ENCODE peak calls at places on chromosomes 6 and 20, in nine cellular contexts. M is fibroblast of mammary gland, C is GM13976, J is ovary, L is endodermal cell, B is neural progenitor cell, I is GM13977, T is cardiac fibroblast, V is RWPE1. Q is an unnamed sample.
A peak's percentile ranks its signal among the peaks of the same experiment; 100 is the strongest.

GRCh38 chr6:53390010-53390409 is 41.3 kb upstream of the ELOVL5 start:
- DNase-seq in V (no peak), T (no peak), L (no peak), J (no peak), I (no peak), M (no peak), C (no peak), B (no peak), Q (no peak)

GRCh38 chr6:27280064-27280539 is 32.0 kb downstream of the POM121L2 start:
- DNase-seq in I (peak; percentile 45), T (peak; percentile 78), B (peak; percentile 63), L (peak; percentile 85), C (peak; percentile 55), M (peak; percentile 63), V (no peak), J (peak; percentile 14), Q (peak; percentile 73)

GRCh38 chr20:50374541-50375078 is 135.6 kb upstream of the PTPN1 start:
- DNase-seq in L (no peak), J (no peak), M (no peak), T (no peak), B (no peak), V (no peak), C (no peak), I (no peak), Q (no peak)

GRCh38 chr6:155349129-155349528 is 34.8 kb upstream of the TFB1M start:
- DNase-seq in M (peak; percentile 51), L (no peak), V (no peak), I (no peak), C (no peak), T (peak; percentile 35), B (no peak), J (no peak), Q (no peak)

GRCh38 chr20:11766961-11767360 is 150.7 kb upstream of the BTBD3 start:
- DNase-seq in V (no peak), C (no peak), L (no peak), B (no peak), J (no peak), I (no peak), T (peak; percentile 15), M (no peak), Q (no peak)

GRCh38 chr20:33789109-33789857 is 21.9 kb upstream of the CHMP4B start:
- DNase-seq in V (peak; percentile 100), L (no peak), T (peak; percentile 98), I (no peak), J (peak; percentile 22), C (no peak), B (no peak), M (peak; percentile 97), Q (peak; percentile 93)

GRCh38 chr6:55212147-55212546 is 37.8 kb downstream of the HCRTR2 start:
- DNase-seq in C (no peak), I (no peak), L (no peak), B (no peak), T (peak; percentile 5), J (no peak), M (no peak), V (peak; percentile 42), Q (no peak)

GRCh38 chr6:11730645-11731044 is 48.0 kb downstream of the ADTRP start:
- DNase-seq in C (peak; percentile 47), M (no peak), L (no peak), B (no peak), T (no peak), V (no peak), J (no peak), I (peak; percentile 56), Q (no peak)

GRCh38 chr6:21750479-21751018 is 157.0 kb downstream of the SOX4 start:
- DNase-seq in M (no peak), L (no peak), V (no peak), I (no peak), J (no peak), B (no peak), T (no peak), C (no peak), Q (no peak)

GRCh38 chr6:137181876-137182653 is 8.6 kb upstream of the IL22RA2 start:
- DNase-seq in B (no peak), M (no peak), I (no peak), C (no peak), J (no peak), T (no peak), V (no peak), L (no peak), Q (no peak)

GRCh38 chr6:53142810-53143209 is 5.8 kb downstream of the GCM1 start:
- DNase-seq in B (no peak), M (no peak), T (no peak), I (no peak), J (no peak), L (no peak), C (no peak), V (no peak), Q (no peak)

GRCh38 chr6:44161997-44162338 is 3.3 kb downstream of the CAPN11 start:
- DNase-seq in B (no peak), T (peak; percentile 77), C (no peak), J (no peak), V (peak; percentile 64), I (no peak), M (peak; percentile 66), L (no peak), Q (no peak)

GRCh38 chr6:112357801-112358200 is 10.7 kb downstream of the RFPL4B start:
- DNase-seq in V (no peak), I (no peak), M (peak; percentile 78), J (no peak), C (no peak), B (no peak), L (no peak), T (peak; percentile 81), Q (no peak)

GRCh38 chr6:44002591-44003344 is 124.5 kb downstream of the MRPL14 start:
- DNase-seq in I (peak; percentile 78), T (peak; percentile 42), M (peak; percentile 50), L (peak; percentile 92), C (peak; percentile 82), V (peak; percentile 27), J (peak; percentile 51), B (peak; percentile 88), Q (peak; percentile 91)

GRCh38 chr6:11804706-11805105 is 26.1 kb upstream of the ADTRP start:
- DNase-seq in B (no peak), T (no peak), M (no peak), J (no peak), C (no peak), V (no peak), L (peak; percentile 52), I (no peak), Q (no peak)

GRCh38 chr20:44012466-44013226 is 98.0 kb downstream of the TOX2 start:
- DNase-seq in M (no peak), J (no peak), V (no peak), B (no peak), C (no peak), I (no peak), L (peak; percentile 15), T (no peak), Q (no peak)

GRCh38 chr20:14801591-14802325 is 464.3 kb upstream of the FLRT3 start:
- DNase-seq in M (no peak), J (no peak), T (no peak), I (no peak), V (no peak), C (no peak), B (no peak), L (no peak), Q (no peak)

GRCh38 chr20:18190466-18191233 is 53.0 kb downstream of the KAT14 start:
- DNase-seq in C (no peak), L (peak; percentile 61), J (no peak), V (no peak), B (no peak), T (no peak), M (no peak), I (no peak), Q (no peak)
- TF ChIP-seq CTCF in C (no peak), L (peak; percentile 65), J (no peak), V (no peak), B (peak; percentile 30), T (no peak), M (no peak), I (no peak), Q (no peak)

DNA sequence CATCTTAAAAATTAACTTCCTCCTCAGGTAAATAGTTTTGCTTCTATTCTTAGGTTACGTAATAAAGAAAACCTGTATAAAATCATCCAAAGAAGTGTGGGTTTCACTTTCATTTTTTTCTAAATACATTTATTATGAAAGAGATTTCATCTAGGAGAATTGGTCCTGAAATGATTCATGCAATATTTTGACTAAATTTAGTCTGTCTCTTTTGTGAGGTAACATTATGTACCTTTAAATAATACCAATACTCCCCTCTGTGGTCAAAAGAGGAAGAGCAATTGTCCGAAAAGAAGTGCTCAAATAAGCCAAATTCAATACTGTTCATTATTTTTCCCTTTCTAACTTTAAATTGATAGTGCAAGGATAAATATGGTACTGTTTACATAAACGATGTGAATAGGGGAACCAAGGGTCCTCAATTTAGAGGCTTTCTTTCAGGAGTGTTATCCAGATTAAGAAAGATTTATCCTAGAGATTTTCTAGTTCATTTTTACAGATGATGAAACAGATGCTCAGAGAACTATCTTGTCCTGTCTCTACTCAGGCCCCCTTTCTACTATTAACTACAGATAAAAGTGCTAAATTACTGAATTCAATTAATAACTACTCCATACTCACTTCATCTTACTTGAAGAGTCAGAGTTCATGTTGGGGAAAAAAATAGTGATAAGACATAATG is 26.2 kb downstream of the CYP39A1 start:
- DNase-seq in J (no peak), B (peak; percentile 13), T (peak; percentile 64), V (peak; percentile 21), L (no peak), I (peak; percentile 24), C (peak; percentile 27), M (peak; percentile 53), Q (peak; percentile 24)
- TF ChIP-seq CTCF in J (peak; percentile 46), B (peak; percentile 68), T (peak; percentile 53), V (peak; percentile 78), L (peak; percentile 85), I (peak; percentile 51), C (peak; percentile 40), M (peak; percentile 70), Q (peak; percentile 76)

GRCh38 chr6:15464211-15464725 is 198.6 kb downstream of the DTNBP1 start:
- DNase-seq in T (peak; percentile 27), L (peak; percentile 83), C (peak; percentile 44), V (peak; percentile 26), J (no peak), I (no peak), B (peak; percentile 55), M (no peak), Q (no peak)
- TF ChIP-seq CTCF in T (peak; percentile 69), L (peak; percentile 93), C (peak; percentile 57), V (peak; percentile 38), J (no peak), I (peak; percentile 76), B (peak; percentile 72), M (peak; percentile 64), Q (peak; percentile 41)

DNA sequence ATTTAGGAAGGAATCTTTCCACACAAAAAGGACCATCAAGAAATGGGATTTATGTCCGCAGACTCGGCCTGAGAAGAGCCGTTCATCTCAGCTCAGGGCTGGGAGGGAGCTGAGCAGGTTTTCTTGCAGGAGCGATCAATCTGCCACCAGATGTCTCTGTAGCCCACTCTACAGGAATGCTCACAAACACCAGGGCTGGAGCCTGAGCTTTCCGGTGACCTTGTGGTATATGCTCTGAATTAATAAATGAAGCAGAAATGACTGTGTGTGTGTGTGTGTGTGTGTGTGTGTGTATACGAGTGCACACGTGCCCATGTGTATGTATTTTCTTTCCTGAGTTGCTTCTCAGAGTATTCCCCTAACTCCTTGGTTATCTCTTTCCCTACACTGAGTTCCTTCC is 12.0 kb downstream of the CD83 start:
- DNase-seq in V (peak; percentile 26), C (peak; percentile 48), J (peak; percentile 55), M (peak; percentile 79), L (peak; percentile 84), T (peak; percentile 77), B (peak; percentile 80), I (peak; percentile 42), Q (peak; percentile 84)
- TF ChIP-seq CTCF in V (peak; percentile 57), C (peak; percentile 24), J (peak; percentile 52), M (peak; percentile 59), L (peak; percentile 76), T (peak; percentile 75), B (peak; percentile 73), I (peak; percentile 58), Q (peak; percentile 83)